ENCODE peak calls at places on chromosomes 12 and 14, in seven cellular contexts. E, K, O, H, T, I and Y are unnamed samples.

GRCh38 chr14:91348861-91349465 is 68.7 kb downstream of the CCDC88C start:
- DNase-seq in H (no peak), E (no peak), K (no peak), O (no peak), I (no peak), T (no peak), Y (no peak)

GRCh38 chr14:71103662-71104484 is 196.6 kb downstream of the PCNX1 start:
- DNase-seq in O (no peak), K (no peak), I (peak; percentile 74), E (no peak), T (peak; percentile 50), H (peak; percentile 8), Y (peak; percentile 66)

GRCh38 chr14:84527706-84528105 is 1002.2 kb upstream of the FLRT2 start:
- DNase-seq in O (no peak), K (no peak), E (no peak), I (no peak), T (no peak), H (no peak), Y (no peak)

GRCh38 chr14:71932229-71932951 is at the start of gene RGS6:
- DNase-seq in H (peak; percentile 4), O (no peak), I (peak; percentile 44), E (no peak), T (peak; percentile 1), K (peak; percentile 34), Y (no peak)

GRCh38 chr14:79586401-79586800 is 624.9 kb downstream of the DIO2 start:
- DNase-seq in T (no peak), E (no peak), K (no peak), I (no peak), O (no peak), H (no peak), Y (no peak)

GRCh38 chr12:1523558-1524050 is 70.8 kb downstream of the FBXL14 start:
- DNase-seq in I (no peak), O (no peak), T (no peak), E (no peak), H (no peak), K (no peak), Y (no peak)

GRCh38 chr12:38508246-38508645 is 191.7 kb downstream of the ALG10B start:
- DNase-seq in K (no peak), I (no peak), O (no peak), H (no peak), T (no peak), E (no peak), Y (no peak)

GRCh38 chr12:120159509-120160237 is 34.8 kb downstream of the GCN1 start:
- DNase-seq in E (no peak), T (no peak), H (no peak), I (no peak), K (no peak), O (no peak), Y (no peak)

GRCh38 chr14:32986791-32987545 is 48.3 kb downstream of the NPAS3 start:
- DNase-seq in I (peak; percentile 52), K (peak; percentile 18), O (no peak), E (no peak), H (no peak), T (no peak), Y (peak; percentile 63)

GRCh38 chr14:105491366-105492006 is 440 bp downstream of the TEDC1 start:
- DNase-seq in O (peak; percentile 91), T (peak; percentile 77), K (peak; percentile 67), I (peak; percentile 85), E (peak; percentile 87), H (no peak), Y (peak; percentile 49)

GRCh38 chr12:48824112-48824511 is 5.8 kb downstream of the CACNB3 start:
- DNase-seq in I (no peak), K (no peak), O (no peak), E (no peak), T (no peak), H (no peak), Y (no peak)

GRCh38 chr12:122981036-122981471 is 573 bp downstream of the ARL6IP4 start:
- DNase-seq in E (no peak), K (no peak), H (no peak), O (no peak), T (no peak), I (peak; percentile 61), Y (peak; percentile 64)

GRCh38 chr14:104388011-104388521 is 191.5 kb upstream of the C14orf180 start:
- DNase-seq in E (no peak), O (no peak), H (no peak), T (no peak), K (no peak), I (no peak), Y (no peak)

GRCh38 chr14:26960049-26960688 is 362.3 kb upstream of the NOVA1 start:
- DNase-seq in T (no peak), K (no peak), H (no peak), I (no peak), O (no peak), E (no peak), Y (no peak)

GRCh38 chr12:75933136-75933535 is 98.4 kb downstream of the PHLDA1 start:
- DNase-seq in K (no peak), T (no peak), I (peak; percentile 91), E (no peak), H (no peak), O (no peak), Y (peak; percentile 97)

GRCh38 chr12:116153983-116154382 is 123.5 kb downstream of the MED13L start:
- DNase-seq in E (no peak), H (no peak), O (no peak), K (no peak), T (no peak), I (no peak), Y (no peak)

GRCh38 chr14:72906879-72907278 is 13.0 kb upstream of the DPF3 start:
- DNase-seq in O (no peak), E (no peak), K (no peak), T (no peak), H (no peak), I (peak; percentile 41), Y (no peak)

GRCh38 chr14:59254146-59254910 is 65.9 kb downstream of the DAAM1 start:
- DNase-seq in E (no peak), K (peak; percentile 74), T (no peak), H (peak; percentile 69), I (peak; percentile 95), O (no peak), Y (peak; percentile 97)

GRCh38 chr14:23206422-23207145 is 23.1 kb upstream of the SLC7A8 start:
- DNase-seq in I (no peak), O (no peak), K (no peak), E (no peak), T (no peak), H (no peak), Y (no peak)

GRCh38 chr14:56474419-56475022 is 105.1 kb upstream of the TMEM260 start:
- DNase-seq in E (no peak), O (no peak), T (peak; percentile 16), H (no peak), I (peak; percentile 59), K (no peak), Y (peak; percentile 57)

GRCh38 chr12:80189241-80189640 is 89.9 kb downstream of the OTOGL start:
- DNase-seq in E (no peak), I (peak; percentile 89), O (no peak), H (no peak), T (no peak), K (no peak), Y (peak; percentile 42)

GRCh38 chr12:26823391-26823790 is 9.6 kb downstream of the ITPR2 start:
- DNase-seq in O (no peak), H (no peak), E (no peak), T (no peak), I (peak; percentile 73), K (no peak), Y (peak; percentile 43)

GRCh38 chr12:26818636-26819035 is 14.4 kb downstream of the ITPR2 start:
- DNase-seq in T (peak; percentile 39), I (no peak), H (no peak), O (no peak), K (no peak), E (no peak), Y (no peak)

GRCh38 chr12:26825459-26826016 is 7.5 kb downstream of the ITPR2 start:
- DNase-seq in I (no peak), K (no peak), O (no peak), T (no peak), E (no peak), H (no peak), Y (no peak)

GRCh38 chr12:26821212-26821701 is 11.7 kb downstream of the ITPR2 start:
- DNase-seq in I (peak; percentile 45), T (no peak), O (no peak), K (no peak), H (no peak), E (no peak), Y (no peak)

GRCh38 chr12:26822051-26822450 is 10.9 kb downstream of the ITPR2 start:
- DNase-seq in K (no peak), H (no peak), I (peak; percentile 31), T (no peak), E (no peak), O (no peak), Y (no peak)
- H3K4me1 ChIP-seq in K (no peaks in the 10 kb centered on the region), H (no peaks in the 10 kb centered on the region), I (peaks cover 28% of the 10 kb centered on the region), T (peaks cover 97% of the 10 kb centered on the region), E (no peaks in the 10 kb centered on the region), O (no peaks in the 10 kb centered on the region), Y (peaks cover 1% of the 10 kb centered on the region)

GRCh38 chr12:6468283-6468575 is 2.2 kb downstream of the VAMP1 start:
- DNase-seq in T (peak; percentile 43), O (no peak), E (no peak), H (no peak), I (peak; percentile 79), K (no peak), Y (peak; percentile 15)
- H3K4me1 ChIP-seq in T (peaks cover 41% of the 10 kb centered on the region), O (peaks cover 29% of the 10 kb centered on the region), E (peaks cover 37% of the 10 kb centered on the region), H (peaks cover 3% of the 10 kb centered on the region), I (peaks cover 24% of the 10 kb centered on the region), K (peaks cover 35% of the 10 kb centered on the region), Y (peaks cover 7% of the 10 kb centered on the region)

GRCh38 chr14:35867280-35867629 is 41.1 kb downstream of the BRMS1L start:
- DNase-seq in E (no peak), H (no peak), O (no peak), K (no peak), T (no peak), I (peak; percentile 24), Y (no peak)
- H3K4me1 ChIP-seq in E (no peaks in the 10 kb centered on the region), H (no peaks in the 10 kb centered on the region), O (no peaks in the 10 kb centered on the region), K (peaks cover 15% of the 10 kb centered on the region), T (no peaks in the 10 kb centered on the region), I (peaks cover 7% of the 10 kb centered on the region), Y (no peaks in the 10 kb centered on the region)

DNA sequence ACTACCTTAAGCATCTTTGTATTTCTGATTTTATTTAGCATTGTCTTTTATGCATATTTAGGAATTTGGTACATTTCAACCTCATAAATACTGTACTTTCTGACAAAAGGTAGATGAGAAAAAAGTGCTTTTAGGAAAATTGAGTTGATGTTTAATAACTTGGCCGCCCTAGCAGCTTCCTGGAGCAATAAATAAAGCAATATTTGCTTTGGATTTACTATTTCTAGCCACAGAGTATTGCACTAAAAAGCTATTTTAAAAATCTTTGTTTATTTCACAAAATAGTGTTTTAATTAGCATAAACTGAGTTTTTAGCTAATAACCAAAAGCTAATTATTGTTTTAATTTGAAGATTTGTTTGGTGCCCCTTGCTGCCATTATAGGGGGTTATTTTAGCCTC is 9.5 kb downstream of the PAPOLA start:
- DNase-seq in O (no peak), I (no peak), H (no peak), E (no peak), K (no peak), T (no peak), Y (no peak)
- H3K4me1 ChIP-seq in O (peaks cover 30% of the 10 kb centered on the region), I (peaks cover 13% of the 10 kb centered on the region), H (peaks cover 26% of the 10 kb centered on the region), E (peaks cover 45% of the 10 kb centered on the region), K (peaks cover 98% of the 10 kb centered on the region), T (peaks cover 87% of the 10 kb centered on the region), Y (peaks cover 5% of the 10 kb centered on the region)